ENCODE peak calls at places on chromosome 12, in six cellular contexts. One of them, this sample, is unnamed.

GRCh38 chr12:30428098-30428497 is 267.6 kb downstream of the IPO8 start:
- DNase-seq in CD8-positive, alpha-beta T cell: no peak
- DNase-seq in body of pancreas: no peak
- DNase-seq in mesenchymal stem cell: no peak
- DNase-seq in gastrocnemius medialis: no peak
- DNase-seq in IMR-90: no peak
- DNase-seq in this sample: no peak

GRCh38 chr12:89618113-89618862 is 90.3 kb downstream of the ATP2B1 start:
- DNase-seq in CD8-positive, alpha-beta T cell: no peak
- DNase-seq in body of pancreas: no peak
- DNase-seq in mesenchymal stem cell: peak; percentile 11
- DNase-seq in gastrocnemius medialis: no peak
- DNase-seq in IMR-90: no peak
- DNase-seq in this sample: no peak

GRCh38 chr12:120468271-120468845 is 1.2 kb downstream of the SRSF9 start:
- DNase-seq in CD8-positive, alpha-beta T cell: no peak
- DNase-seq in body of pancreas: peak; percentile 43
- DNase-seq in mesenchymal stem cell: peak; percentile 78
- DNase-seq in gastrocnemius medialis: no peak
- DNase-seq in IMR-90: peak; percentile 57
- DNase-seq in this sample: no peak

GRCh38 chr12:112938751-112939150 is 477 bp downstream of the OAS3 start:
- DNase-seq in CD8-positive, alpha-beta T cell: no peak
- DNase-seq in body of pancreas: no peak
- DNase-seq in mesenchymal stem cell: peak; percentile 11
- DNase-seq in gastrocnemius medialis: no peak
- DNase-seq in IMR-90: no peak
- DNase-seq in this sample: peak; percentile 18

GRCh38 chr12:39990122-39991101 is 115.5 kb downstream of the SLC2A13 start:
- DNase-seq in CD8-positive, alpha-beta T cell: peak; percentile 59
- DNase-seq in body of pancreas: peak; percentile 64
- DNase-seq in mesenchymal stem cell: peak; percentile 56
- DNase-seq in gastrocnemius medialis: no peak
- DNase-seq in IMR-90: peak; percentile 32
- DNase-seq in this sample: peak; percentile 41

GRCh38 chr12:32264995-32265394 is 134.4 kb upstream of the FGD4 start:
- DNase-seq in CD8-positive, alpha-beta T cell: no peak
- DNase-seq in body of pancreas: no peak
- DNase-seq in mesenchymal stem cell: peak; percentile 9
- DNase-seq in gastrocnemius medialis: no peak
- DNase-seq in IMR-90: peak; percentile 68
- DNase-seq in this sample: no peak

GRCh38 chr12:50258167-50258551 is 25.2 kb downstream of the LIMA1 start:
- DNase-seq in CD8-positive, alpha-beta T cell: no peak
- DNase-seq in body of pancreas: no peak
- DNase-seq in mesenchymal stem cell: no peak
- DNase-seq in gastrocnemius medialis: peak; percentile 56
- DNase-seq in IMR-90: no peak
- DNase-seq in this sample: no peak

GRCh38 chr12:49942921-49943662 is 7.4 kb upstream of the AQP2 start:
- DNase-seq in CD8-positive, alpha-beta T cell: no peak
- DNase-seq in body of pancreas: no peak
- DNase-seq in mesenchymal stem cell: no peak
- DNase-seq in gastrocnemius medialis: no peak
- DNase-seq in IMR-90: no peak
- DNase-seq in this sample: no peak

GRCh38 chr12:71719647-71720370 is 33.9 kb downstream of the TMEM19 start:
- DNase-seq in CD8-positive, alpha-beta T cell: no peak
- DNase-seq in body of pancreas: no peak
- DNase-seq in mesenchymal stem cell: no peak
- DNase-seq in gastrocnemius medialis: no peak
- DNase-seq in IMR-90: peak; percentile 16
- DNase-seq in this sample: peak; percentile 97

GRCh38 chr12:71548906-71549305 is 109.3 kb downstream of the LGR5 start:
- DNase-seq in CD8-positive, alpha-beta T cell: no peak
- DNase-seq in body of pancreas: no peak
- DNase-seq in mesenchymal stem cell: no peak
- DNase-seq in gastrocnemius medialis: no peak
- DNase-seq in IMR-90: no peak
- DNase-seq in this sample: no peak

GRCh38 chr12:77995436-77996167 is 164.9 kb downstream of the NAV3 start:
- DNase-seq in CD8-positive, alpha-beta T cell: no peak
- DNase-seq in body of pancreas: no peak
- DNase-seq in mesenchymal stem cell: peak; percentile 74
- DNase-seq in gastrocnemius medialis: no peak
- DNase-seq in IMR-90: peak; percentile 90
- DNase-seq in this sample: peak; percentile 78

GRCh38 chr12:59820594-59821011 is 224.8 kb downstream of the SLC16A7 start:
- DNase-seq in CD8-positive, alpha-beta T cell: no peak
- DNase-seq in body of pancreas: no peak
- DNase-seq in mesenchymal stem cell: peak; percentile 14
- DNase-seq in gastrocnemius medialis: no peak
- DNase-seq in IMR-90: peak; percentile 71
- DNase-seq in this sample: no peak
- H3K4me1 ChIP-seq in CD8-positive, alpha-beta T cell: no peaks in the 10 kb centered on the region
- H3K4me1 ChIP-seq in body of pancreas: no peaks in the 10 kb centered on the region
- H3K4me1 ChIP-seq in mesenchymal stem cell: no peaks in the 10 kb centered on the region
- H3K4me1 ChIP-seq in gastrocnemius medialis: no peaks in the 10 kb centered on the region
- H3K4me1 ChIP-seq in IMR-90: peaks cover 3% of the 10 kb centered on the region
- H3K4me1 ChIP-seq in this sample: no peaks in the 10 kb centered on the region

GRCh38 chr12:5003025-5003666 is 40.5 kb upstream of the KCNA5 start:
- DNase-seq in CD8-positive, alpha-beta T cell: peak; percentile 13
- DNase-seq in body of pancreas: peak; percentile 69
- DNase-seq in mesenchymal stem cell: peak; percentile 24
- DNase-seq in gastrocnemius medialis: peak; percentile 41
- DNase-seq in IMR-90: peak; percentile 50
- DNase-seq in this sample: no peak
- H3K4me1 ChIP-seq in CD8-positive, alpha-beta T cell: no peaks in the 10 kb centered on the region
- H3K4me1 ChIP-seq in body of pancreas: no peaks in the 10 kb centered on the region
- H3K4me1 ChIP-seq in mesenchymal stem cell: peaks cover under 1% of the 10 kb centered on the region
- H3K4me1 ChIP-seq in gastrocnemius medialis: peaks cover 3% of the 10 kb centered on the region
- H3K4me1 ChIP-seq in IMR-90: no peaks in the 10 kb centered on the region
- H3K4me1 ChIP-seq in this sample: peaks cover 3% of the 10 kb centered on the region

GRCh38 chr12:116153983-116154382 is 123.5 kb downstream of the MED13L start:
- DNase-seq in CD8-positive, alpha-beta T cell: no peak
- DNase-seq in body of pancreas: no peak
- DNase-seq in mesenchymal stem cell: no peak
- DNase-seq in gastrocnemius medialis: no peak
- DNase-seq in IMR-90: no peak
- DNase-seq in this sample: no peak
- H3K4me1 ChIP-seq in CD8-positive, alpha-beta T cell: peaks cover 18% of the 10 kb centered on the region
- H3K4me1 ChIP-seq in body of pancreas: peaks cover 41% of the 10 kb centered on the region
- H3K4me1 ChIP-seq in mesenchymal stem cell: peaks cover 7% of the 10 kb centered on the region
- H3K4me1 ChIP-seq in gastrocnemius medialis: peaks cover 87% of the 10 kb centered on the region
- H3K4me1 ChIP-seq in IMR-90: peaks cover 11% of the 10 kb centered on the region
- H3K4me1 ChIP-seq in this sample: no peaks in the 10 kb centered on the region

GRCh38 chr12:7121324-7121723 is 7.4 kb downstream of the RBP5 start:
- DNase-seq in CD8-positive, alpha-beta T cell: no peak
- DNase-seq in body of pancreas: no peak
- DNase-seq in mesenchymal stem cell: no peak
- DNase-seq in gastrocnemius medialis: no peak
- DNase-seq in IMR-90: no peak
- DNase-seq in this sample: no peak
- H3K4me1 ChIP-seq in CD8-positive, alpha-beta T cell: no peaks in the 10 kb centered on the region
- H3K4me1 ChIP-seq in body of pancreas: peaks cover 9% of the 10 kb centered on the region
- H3K4me1 ChIP-seq in mesenchymal stem cell: peaks cover 2% of the 10 kb centered on the region
- H3K4me1 ChIP-seq in gastrocnemius medialis: peaks cover 5% of the 10 kb centered on the region
- H3K4me1 ChIP-seq in IMR-90: no peaks in the 10 kb centered on the region
- H3K4me1 ChIP-seq in this sample: no peaks in the 10 kb centered on the region

GRCh38 chr12:124371970-124372555 is 77.2 kb downstream of the RFLNA start:
- DNase-seq in CD8-positive, alpha-beta T cell: no peak
- DNase-seq in body of pancreas: no peak
- DNase-seq in mesenchymal stem cell: no peak
- DNase-seq in gastrocnemius medialis: no peak
- DNase-seq in IMR-90: no peak
- DNase-seq in this sample: no peak
- H3K4me1 ChIP-seq in CD8-positive, alpha-beta T cell: no peaks in the 10 kb centered on the region
- H3K4me1 ChIP-seq in body of pancreas: peaks cover 52% of the 10 kb centered on the region
- H3K4me1 ChIP-seq in mesenchymal stem cell: peaks cover 54% of the 10 kb centered on the region
- H3K4me1 ChIP-seq in gastrocnemius medialis: peaks cover 71% of the 10 kb centered on the region
- H3K4me1 ChIP-seq in IMR-90: peaks cover 21% of the 10 kb centered on the region
- H3K4me1 ChIP-seq in this sample: no peaks in the 10 kb centered on the region

GRCh38 chr12:116592731-116593130 is 33.5 kb downstream of the MAP1LC3B2 start:
- DNase-seq in CD8-positive, alpha-beta T cell: no peak
- DNase-seq in body of pancreas: no peak
- DNase-seq in mesenchymal stem cell: no peak
- DNase-seq in gastrocnemius medialis: no peak
- DNase-seq in IMR-90: no peak
- DNase-seq in this sample: no peak
- H3K4me1 ChIP-seq in CD8-positive, alpha-beta T cell: peaks cover 23% of the 10 kb centered on the region
- H3K4me1 ChIP-seq in body of pancreas: peaks cover 17% of the 10 kb centered on the region
- H3K4me1 ChIP-seq in mesenchymal stem cell: peaks cover 1% of the 10 kb centered on the region
- H3K4me1 ChIP-seq in gastrocnemius medialis: peaks cover 10% of the 10 kb centered on the region
- H3K4me1 ChIP-seq in IMR-90: peaks cover 5% of the 10 kb centered on the region
- H3K4me1 ChIP-seq in this sample: no peaks in the 10 kb centered on the region

DNA sequence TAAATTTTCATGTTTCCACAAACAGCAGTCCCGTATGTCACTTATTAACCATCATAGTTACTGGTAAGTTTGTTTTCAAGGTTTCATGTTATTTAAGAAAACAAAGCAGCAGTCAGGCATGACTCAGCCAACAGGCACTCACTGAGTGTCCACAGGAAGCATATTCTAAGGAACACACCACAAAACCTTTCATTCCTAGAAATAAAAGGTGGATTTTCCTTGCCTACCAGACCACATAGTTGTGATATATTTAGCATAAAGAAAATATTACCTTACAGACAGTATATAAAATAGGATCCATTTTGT is 143.3 kb upstream of the AVPR1A start:
- DNase-seq in CD8-positive, alpha-beta T cell: no peak
- DNase-seq in body of pancreas: no peak
- DNase-seq in mesenchymal stem cell: peak; percentile 81
- DNase-seq in gastrocnemius medialis: no peak
- DNase-seq in IMR-90: peak; percentile 66
- DNase-seq in this sample: peak; percentile 89
- H3K4me1 ChIP-seq in CD8-positive, alpha-beta T cell: no peaks in the 10 kb centered on the region
- H3K4me1 ChIP-seq in body of pancreas: peaks cover 7% of the 10 kb centered on the region
- H3K4me1 ChIP-seq in mesenchymal stem cell: no peaks in the 10 kb centered on the region
- H3K4me1 ChIP-seq in gastrocnemius medialis: no peaks in the 10 kb centered on the region
- H3K4me1 ChIP-seq in IMR-90: no peaks in the 10 kb centered on the region
- H3K4me1 ChIP-seq in this sample: peaks cover 11% of the 10 kb centered on the region